ENCODE peak calls at places on chromosomes 3 and 15, in four cellular contexts. One of them, this sample, is unnamed. For H3K4me1 and H3K27me3, the result is how much of the 10 kb centered on the place peaks cover.

GRCh38 chr3:46851364-46852328 is 11.6 kb downstream of the MYL3 start:
- DNase-seq in effector memory CD4-positive, alpha-beta T cell: no peak
- DNase-seq in mammary epithelial cell: no peak
- DNase-seq in MM.1S: no peak
- DNase-seq in this sample: peak

GRCh38 chr15:47570451-47570850 is 146.9 kb upstream of the SEMA6D start:
- DNase-seq in effector memory CD4-positive, alpha-beta T cell: no peak
- DNase-seq in mammary epithelial cell: no peak
- DNase-seq in MM.1S: no peak
- DNase-seq in this sample: no peak

GRCh38 chr3:104359546-104359945 is 1007.2 kb upstream of the ALCAM start:
- DNase-seq in effector memory CD4-positive, alpha-beta T cell: no peak
- DNase-seq in mammary epithelial cell: peak
- DNase-seq in MM.1S: no peak
- DNase-seq in this sample: no peak

GRCh38 chr3:171192176-171192854 is 165.8 kb upstream of the SLC2A2 start:
- DNase-seq in effector memory CD4-positive, alpha-beta T cell: no peak
- DNase-seq in mammary epithelial cell: peak
- DNase-seq in MM.1S: no peak
- DNase-seq in this sample: no peak

GRCh38 chr3:70179111-70179510 is 133.3 kb downstream of the MDFIC2 start:
- DNase-seq in effector memory CD4-positive, alpha-beta T cell: no peak
- DNase-seq in mammary epithelial cell: no peak
- DNase-seq in MM.1S: no peak
- DNase-seq in this sample: no peak

GRCh38 chr3:43892535-43892934 is 201.8 kb downstream of the ABHD5 start:
- DNase-seq in effector memory CD4-positive, alpha-beta T cell: no peak
- DNase-seq in mammary epithelial cell: no peak
- DNase-seq in MM.1S: no peak
- DNase-seq in this sample: no peak

GRCh38 chr3:1883489-1883888 is 215.2 kb upstream of the CNTN4 start:
- DNase-seq in effector memory CD4-positive, alpha-beta T cell: no peak
- DNase-seq in mammary epithelial cell: no peak
- DNase-seq in MM.1S: no peak
- DNase-seq in this sample: no peak

GRCh38 chr3:104635872-104636580 is 730.7 kb upstream of the ALCAM start:
- DNase-seq in effector memory CD4-positive, alpha-beta T cell: no peak
- DNase-seq in mammary epithelial cell: no peak
- DNase-seq in MM.1S: no peak
- DNase-seq in this sample: no peak

GRCh38 chr3:188272481-188273372 is 118.8 kb downstream of the LPP start:
- DNase-seq in effector memory CD4-positive, alpha-beta T cell: no peak
- DNase-seq in mammary epithelial cell: peak
- DNase-seq in MM.1S: no peak
- DNase-seq in this sample: no peak

GRCh38 chr15:90305932-90306331 is 40.5 kb downstream of the NGRN start:
- DNase-seq in effector memory CD4-positive, alpha-beta T cell: no peak
- DNase-seq in mammary epithelial cell: no peak
- DNase-seq in MM.1S: no peak
- DNase-seq in this sample: no peak

GRCh38 chr15:66747223-66747622 is 45.2 kb downstream of the SMAD6 start:
- DNase-seq in effector memory CD4-positive, alpha-beta T cell: no peak
- DNase-seq in mammary epithelial cell: no peak
- DNase-seq in MM.1S: no peak
- DNase-seq in this sample: no peak

GRCh38 chr3:129015388-129016105 is 14.4 kb downstream of the EFCC1 start:
- DNase-seq in effector memory CD4-positive, alpha-beta T cell: no peak
- DNase-seq in mammary epithelial cell: no peak
- DNase-seq in MM.1S: no peak
- DNase-seq in this sample: no peak

GRCh38 chr3:86985427-86985826 is 5.5 kb downstream of the VGLL3 start:
- DNase-seq in effector memory CD4-positive, alpha-beta T cell: no peak
- DNase-seq in mammary epithelial cell: no peak
- DNase-seq in MM.1S: no peak
- DNase-seq in this sample: no peak

GRCh38 chr3:29605845-29606244 is 325.0 kb downstream of the RBMS3 start:
- DNase-seq in effector memory CD4-positive, alpha-beta T cell: no peak
- DNase-seq in mammary epithelial cell: peak
- DNase-seq in MM.1S: no peak
- DNase-seq in this sample: no peak

GRCh38 chr3:16392733-16393132 is 120.8 kb downstream of the RFTN1 start:
- DNase-seq in effector memory CD4-positive, alpha-beta T cell: no peak
- DNase-seq in mammary epithelial cell: no peak
- DNase-seq in MM.1S: no peak
- DNase-seq in this sample: no peak

GRCh38 chr3:194035406-194036138 is 100.4 kb upstream of the HES1 start:
- DNase-seq in effector memory CD4-positive, alpha-beta T cell: no peak
- DNase-seq in mammary epithelial cell: no peak
- DNase-seq in MM.1S: no peak
- DNase-seq in this sample: no peak

GRCh38 chr3:109683746-109684145 is 346.4 kb upstream of the DPPA4 start:
- DNase-seq in effector memory CD4-positive, alpha-beta T cell: no peak
- DNase-seq in mammary epithelial cell: peak
- DNase-seq in MM.1S: no peak
- DNase-seq in this sample: no peak

GRCh38 chr3:109687626-109688025 is 350.3 kb upstream of the DPPA4 start:
- DNase-seq in effector memory CD4-positive, alpha-beta T cell: no peak
- DNase-seq in mammary epithelial cell: no peak
- DNase-seq in MM.1S: no peak
- DNase-seq in this sample: no peak

GRCh38 chr3:109679672-109680071 is 342.3 kb upstream of the DPPA4 start:
- DNase-seq in effector memory CD4-positive, alpha-beta T cell: no peak
- DNase-seq in mammary epithelial cell: no peak
- DNase-seq in MM.1S: no peak
- DNase-seq in this sample: no peak

DNA sequence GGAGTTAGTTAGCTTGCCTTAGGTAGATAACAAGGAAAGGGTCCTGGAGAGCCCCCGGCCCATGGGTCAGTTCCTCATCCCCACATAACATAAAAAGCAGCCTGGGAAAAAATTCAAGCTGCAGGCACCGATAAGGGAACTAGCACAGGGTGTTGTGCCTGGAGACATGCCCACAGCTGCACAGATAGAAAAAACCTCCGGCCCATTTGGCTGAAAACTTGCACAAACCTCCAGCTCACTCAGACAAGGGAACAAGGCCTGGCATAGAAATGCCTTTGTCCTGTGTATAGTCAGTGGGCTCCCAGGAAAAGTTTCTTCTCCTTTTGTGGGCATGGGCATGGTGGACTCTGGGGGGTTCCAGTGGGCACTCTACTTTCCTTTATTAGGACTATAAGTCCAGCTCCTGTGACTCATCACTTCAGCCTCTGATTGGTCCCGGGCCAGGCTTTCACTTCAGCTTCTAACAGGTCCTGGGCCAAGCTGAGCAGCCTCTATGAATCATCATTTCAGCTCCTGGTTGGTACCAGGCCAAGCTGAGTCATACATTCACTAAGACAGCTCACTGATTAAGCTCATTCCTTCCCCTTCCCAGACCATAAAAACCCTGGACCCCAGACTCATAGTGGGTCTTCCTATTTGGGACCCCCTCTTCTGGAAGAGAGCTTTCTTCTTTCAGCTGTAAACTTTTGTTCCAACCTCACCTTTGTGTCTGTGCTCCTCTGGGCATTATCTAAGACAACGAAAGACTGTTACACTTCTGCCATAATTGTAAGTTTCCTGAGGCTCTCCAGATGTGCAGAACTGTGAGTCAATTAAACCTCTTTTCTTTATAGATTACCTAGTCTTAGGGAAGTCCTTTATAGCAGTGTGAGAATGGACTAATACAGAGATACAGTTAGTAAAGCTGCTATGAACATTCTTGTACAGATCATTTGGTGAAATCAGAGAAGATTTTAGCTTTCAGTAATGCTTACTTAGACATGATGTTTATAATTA is 348.0 kb upstream of the DPPA4 start:
- DNase-seq in effector memory CD4-positive, alpha-beta T cell: no peak
- DNase-seq in mammary epithelial cell: peak
- DNase-seq in MM.1S: no peak
- DNase-seq in this sample: peak
- H3K4me3 ChIP-seq in effector memory CD4-positive, alpha-beta T cell: no peak
- H3K4me3 ChIP-seq in mammary epithelial cell: no peak
- H3K4me3 ChIP-seq in MM.1S: no peak
- H3K4me3 ChIP-seq in this sample: no peak

DNA sequence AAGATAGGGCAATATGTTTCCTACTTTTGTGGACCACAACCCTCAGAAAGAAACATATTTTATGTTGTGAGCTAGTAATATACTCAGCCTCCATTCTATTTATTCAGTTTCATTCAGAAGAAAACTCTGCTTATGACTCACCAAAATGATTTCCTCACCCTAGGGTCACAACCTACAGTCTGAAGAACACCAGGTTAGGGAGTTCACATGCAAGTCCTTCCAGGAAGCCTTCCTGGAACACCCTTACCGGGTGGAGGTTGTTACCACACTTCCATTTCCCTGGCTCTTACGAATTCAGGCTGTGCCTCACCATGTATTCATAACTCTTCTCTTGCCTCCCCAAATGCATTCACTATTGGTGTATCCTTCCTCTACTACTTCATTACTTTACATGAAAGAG is 228.0 kb upstream of the ADAMTS9 start:
- DNase-seq in effector memory CD4-positive, alpha-beta T cell: no peak
- DNase-seq in mammary epithelial cell: peak
- DNase-seq in MM.1S: no peak
- DNase-seq in this sample: no peak
- H3K4me1 ChIP-seq in effector memory CD4-positive, alpha-beta T cell: under half
- H3K4me1 ChIP-seq in mammary epithelial cell: under half
- H3K4me1 ChIP-seq in MM.1S: under half
- H3K4me1 ChIP-seq in this sample: under half

GRCh38 chr15:78628227-78628626 is 7.4 kb upstream of the CHRNA3 start:
- DNase-seq in effector memory CD4-positive, alpha-beta T cell: no peak
- DNase-seq in mammary epithelial cell: no peak
- DNase-seq in MM.1S: no peak
- DNase-seq in this sample: no peak

GRCh38 chr15:78629031-78629715 is 8.4 kb upstream of the CHRNA3 start:
- DNase-seq in effector memory CD4-positive, alpha-beta T cell: no peak
- DNase-seq in mammary epithelial cell: no peak
- DNase-seq in MM.1S: no peak
- DNase-seq in this sample: peak

GRCh38 chr15:78626611-78627010 is 5.8 kb upstream of the CHRNA3 start:
- DNase-seq in effector memory CD4-positive, alpha-beta T cell: no peak
- DNase-seq in mammary epithelial cell: no peak
- DNase-seq in MM.1S: no peak
- DNase-seq in this sample: no peak

GRCh38 chr15:78630886-78631633 is 9.9 kb downstream of the CHRNB4 start:
- DNase-seq in effector memory CD4-positive, alpha-beta T cell: no peak
- DNase-seq in mammary epithelial cell: no peak
- DNase-seq in MM.1S: no peak
- DNase-seq in this sample: no peak

GRCh38 chr15:78629716-78630065 is 8.9 kb upstream of the CHRNA3 start:
- DNase-seq in effector memory CD4-positive, alpha-beta T cell: no peak
- DNase-seq in mammary epithelial cell: no peak
- DNase-seq in MM.1S: no peak
- DNase-seq in this sample: no peak
- H3K27me3 ChIP-seq in effector memory CD4-positive, alpha-beta T cell: under half
- H3K27me3 ChIP-seq in mammary epithelial cell: under half
- H3K27me3 ChIP-seq in MM.1S: under half
- H3K27me3 ChIP-seq in this sample: under half

GRCh38 chr3:112128843-112129727 is 4.0 kb downstream of the GCSAM start:
- DNase-seq in effector memory CD4-positive, alpha-beta T cell: peak
- DNase-seq in mammary epithelial cell: peak
- DNase-seq in MM.1S: peak
- DNase-seq in this sample: no peak

GRCh38 chr3:112124901-112125607 is 8.0 kb downstream of the GCSAM start:
- DNase-seq in effector memory CD4-positive, alpha-beta T cell: no peak
- DNase-seq in mammary epithelial cell: no peak
- DNase-seq in MM.1S: no peak
- DNase-seq in this sample: no peak

GRCh38 chr3:112123548-112123947 is 9.5 kb downstream of the GCSAM start:
- DNase-seq in effector memory CD4-positive, alpha-beta T cell: no peak
- DNase-seq in mammary epithelial cell: no peak
- DNase-seq in MM.1S: no peak
- DNase-seq in this sample: no peak

GRCh38 chr3:112127522-112128494 is 5.2 kb downstream of the GCSAM start:
- DNase-seq in effector memory CD4-positive, alpha-beta T cell: no peak
- DNase-seq in mammary epithelial cell: no peak
- DNase-seq in MM.1S: peak
- DNase-seq in this sample: no peak

GRCh38 chr3:112126501-112126900 is 6.5 kb downstream of the GCSAM start:
- DNase-seq in effector memory CD4-positive, alpha-beta T cell: no peak
- DNase-seq in mammary epithelial cell: no peak
- DNase-seq in MM.1S: no peak
- DNase-seq in this sample: no peak
- H3K4me3 ChIP-seq in effector memory CD4-positive, alpha-beta T cell: peak
- H3K4me3 ChIP-seq in mammary epithelial cell: no peak
- H3K4me3 ChIP-seq in MM.1S: no peak
- H3K4me3 ChIP-seq in this sample: no peak

GRCh38 chr3:61877359-61877770 is 316.0 kb downstream of the PTPRG start:
- DNase-seq in effector memory CD4-positive, alpha-beta T cell: no peak
- DNase-seq in mammary epithelial cell: no peak
- DNase-seq in MM.1S: peak
- DNase-seq in this sample: no peak
- H3K4me1 ChIP-seq in effector memory CD4-positive, alpha-beta T cell: under half
- H3K4me1 ChIP-seq in mammary epithelial cell: under half
- H3K4me1 ChIP-seq in MM.1S: under half
- H3K4me1 ChIP-seq in this sample: under half

GRCh38 chr3:124443446-124443845 is 286.8 kb upstream of the UMPS start:
- DNase-seq in effector memory CD4-positive, alpha-beta T cell: no peak
- DNase-seq in mammary epithelial cell: no peak
- DNase-seq in MM.1S: no peak
- DNase-seq in this sample: no peak
- H3K27me3 ChIP-seq in effector memory CD4-positive, alpha-beta T cell: under half
- H3K27me3 ChIP-seq in mammary epithelial cell: under half
- H3K27me3 ChIP-seq in MM.1S: under half
- H3K27me3 ChIP-seq in this sample: under half

GRCh38 chr15:83283813-83284562 is 476 bp downstream of the BNC1 start:
- DNase-seq in effector memory CD4-positive, alpha-beta T cell: no peak
- DNase-seq in mammary epithelial cell: peak
- DNase-seq in MM.1S: no peak
- DNase-seq in this sample: no peak
- H3K4me3 ChIP-seq in effector memory CD4-positive, alpha-beta T cell: no peak
- H3K4me3 ChIP-seq in mammary epithelial cell: peak
- H3K4me3 ChIP-seq in MM.1S: no peak
- H3K4me3 ChIP-seq in this sample: peak

GRCh38 chr3:10473581-10474438 is 31.6 kb downstream of the ATP2B2 start:
- DNase-seq in effector memory CD4-positive, alpha-beta T cell: no peak
- DNase-seq in mammary epithelial cell: no peak
- DNase-seq in MM.1S: no peak
- DNase-seq in this sample: no peak

GRCh38 chr3:10471337-10471721 is 34.1 kb downstream of the ATP2B2 start:
- DNase-seq in effector memory CD4-positive, alpha-beta T cell: no peak
- DNase-seq in mammary epithelial cell: no peak
- DNase-seq in MM.1S: no peak
- DNase-seq in this sample: no peak

GRCh38 chr3:10474847-10475246 is 30.5 kb downstream of the ATP2B2 start:
- DNase-seq in effector memory CD4-positive, alpha-beta T cell: no peak
- DNase-seq in mammary epithelial cell: no peak
- DNase-seq in MM.1S: peak
- DNase-seq in this sample: no peak

GRCh38 chr3:10474439-10474723 is 31.0 kb downstream of the ATP2B2 start:
- DNase-seq in effector memory CD4-positive, alpha-beta T cell: no peak
- DNase-seq in mammary epithelial cell: no peak
- DNase-seq in MM.1S: no peak
- DNase-seq in this sample: no peak

GRCh38 chr3:10472877-10473440 is 32.4 kb downstream of the ATP2B2 start:
- DNase-seq in effector memory CD4-positive, alpha-beta T cell: no peak
- DNase-seq in mammary epithelial cell: no peak
- DNase-seq in MM.1S: no peak
- DNase-seq in this sample: no peak
- H3K4me1 ChIP-seq in effector memory CD4-positive, alpha-beta T cell: under half
- H3K4me1 ChIP-seq in mammary epithelial cell: under half
- H3K4me1 ChIP-seq in MM.1S: under half
- H3K4me1 ChIP-seq in this sample: under half

This sample was measured in aorta.